ENCODE peak calls at places on chromosomes 13 and 19, in seven cellular contexts. One of them, this sample, is unnamed.

GRCh38 chr13:95656386-95657015 is 12.0 kb upstream of the DZIP1 start:
- DNase-seq in stomach: no peak
- DNase-seq in GM23338: no peak
- DNase-seq in prostate gland: no peak
- DNase-seq in endothelial cell of umbilical vein: no peak
- DNase-seq in breast epithelium: no peak
- DNase-seq in suprapubic skin: no peak
- DNase-seq in this sample: no peak

GRCh38 chr19:35295792-35296462 is 4.0 kb downstream of the MAG start:
- DNase-seq in stomach: no peak
- DNase-seq in GM23338: peak; percentile 73
- DNase-seq in prostate gland: no peak
- DNase-seq in endothelial cell of umbilical vein: no peak
- DNase-seq in breast epithelium: no peak
- DNase-seq in suprapubic skin: no peak
- DNase-seq in this sample: no peak

GRCh38 chr19:35742121-35742724 is at the start of gene IGFLR1:
- DNase-seq in stomach: peak; percentile 44
- DNase-seq in GM23338: no peak
- DNase-seq in prostate gland: no peak
- DNase-seq in endothelial cell of umbilical vein: no peak
- DNase-seq in breast epithelium: no peak
- DNase-seq in suprapubic skin: no peak
- DNase-seq in this sample: no peak

GRCh38 chr19:12840091-12841079 is 2.1 kb downstream of the MAST1 start:
- DNase-seq in stomach: peak; percentile 71
- DNase-seq in GM23338: peak; percentile 98
- DNase-seq in prostate gland: peak; percentile 46
- DNase-seq in endothelial cell of umbilical vein: peak; percentile 36
- DNase-seq in breast epithelium: no peak
- DNase-seq in suprapubic skin: peak; percentile 68
- DNase-seq in this sample: no peak

GRCh38 chr19:37903096-37903495 is 3.3 kb downstream of the WDR87 start:
- DNase-seq in stomach: no peak
- DNase-seq in GM23338: no peak
- DNase-seq in prostate gland: no peak
- DNase-seq in endothelial cell of umbilical vein: no peak
- DNase-seq in breast epithelium: no peak
- DNase-seq in suprapubic skin: no peak
- DNase-seq in this sample: no peak

GRCh38 chr19:39126593-39127187 is 1.1 kb downstream of the PAK4 start:
- DNase-seq in stomach: peak; percentile 86
- DNase-seq in GM23338: no peak
- DNase-seq in prostate gland: peak; percentile 72
- DNase-seq in endothelial cell of umbilical vein: peak; percentile 30
- DNase-seq in breast epithelium: no peak
- DNase-seq in suprapubic skin: no peak
- DNase-seq in this sample: no peak

GRCh38 chr13:46343279-46343949 is 43.6 kb downstream of the RUBCNL start:
- DNase-seq in stomach: no peak
- DNase-seq in GM23338: peak; percentile 8
- DNase-seq in prostate gland: no peak
- DNase-seq in endothelial cell of umbilical vein: no peak
- DNase-seq in breast epithelium: no peak
- DNase-seq in suprapubic skin: no peak
- DNase-seq in this sample: no peak

GRCh38 chr13:34578471-34578870 is 363.6 kb upstream of the NBEA start:
- DNase-seq in stomach: no peak
- DNase-seq in GM23338: no peak
- DNase-seq in prostate gland: no peak
- DNase-seq in endothelial cell of umbilical vein: no peak
- DNase-seq in breast epithelium: no peak
- DNase-seq in suprapubic skin: no peak
- DNase-seq in this sample: no peak

GRCh38 chr13:37406031-37406430 is 192.5 kb downstream of the POSTN start:
- DNase-seq in stomach: no peak
- DNase-seq in GM23338: no peak
- DNase-seq in prostate gland: no peak
- DNase-seq in endothelial cell of umbilical vein: no peak
- DNase-seq in breast epithelium: no peak
- DNase-seq in suprapubic skin: no peak
- DNase-seq in this sample: no peak

GRCh38 chr13:40161931-40162330 is 504.5 kb downstream of the FOXO1 start:
- DNase-seq in stomach: no peak
- DNase-seq in GM23338: no peak
- DNase-seq in prostate gland: no peak
- DNase-seq in endothelial cell of umbilical vein: no peak
- DNase-seq in breast epithelium: no peak
- DNase-seq in suprapubic skin: no peak
- DNase-seq in this sample: no peak

GRCh38 chr13:100533588-100534041 is 55.0 kb downstream of the GGACT start:
- DNase-seq in stomach: peak; percentile 77
- DNase-seq in GM23338: no peak
- DNase-seq in prostate gland: no peak
- DNase-seq in endothelial cell of umbilical vein: no peak
- DNase-seq in breast epithelium: peak; percentile 61
- DNase-seq in suprapubic skin: no peak
- DNase-seq in this sample: no peak

GRCh38 chr19:6033744-6034264 is 55.9 kb upstream of the RANBP3 start:
- DNase-seq in stomach: no peak
- DNase-seq in GM23338: no peak
- DNase-seq in prostate gland: no peak
- DNase-seq in endothelial cell of umbilical vein: no peak
- DNase-seq in breast epithelium: peak; percentile 33
- DNase-seq in suprapubic skin: peak; percentile 10
- DNase-seq in this sample: no peak

GRCh38 chr13:51921790-51922740 is 60.3 kb downstream of the CCDC70 start:
- DNase-seq in stomach: no peak
- DNase-seq in GM23338: no peak
- DNase-seq in prostate gland: no peak
- DNase-seq in endothelial cell of umbilical vein: no peak
- DNase-seq in breast epithelium: no peak
- DNase-seq in suprapubic skin: no peak
- DNase-seq in this sample: no peak

GRCh38 chr19:46384396-46384795 is 29.0 kb downstream of the CCDC8 start:
- DNase-seq in stomach: no peak
- DNase-seq in GM23338: no peak
- DNase-seq in prostate gland: no peak
- DNase-seq in endothelial cell of umbilical vein: no peak
- DNase-seq in breast epithelium: no peak
- DNase-seq in suprapubic skin: peak; percentile 46
- DNase-seq in this sample: peak; percentile 52

GRCh38 chr13:77213644-77214043 is 113.2 kb downstream of the MYCBP2 start:
- DNase-seq in stomach: no peak
- DNase-seq in GM23338: no peak
- DNase-seq in prostate gland: no peak
- DNase-seq in endothelial cell of umbilical vein: peak; percentile 50
- DNase-seq in breast epithelium: no peak
- DNase-seq in suprapubic skin: no peak
- DNase-seq in this sample: no peak

GRCh38 chr13:38363219-38363618 is 13.6 kb downstream of the UFM1 start:
- DNase-seq in stomach: no peak
- DNase-seq in GM23338: no peak
- DNase-seq in prostate gland: no peak
- DNase-seq in endothelial cell of umbilical vein: no peak
- DNase-seq in breast epithelium: no peak
- DNase-seq in suprapubic skin: no peak
- DNase-seq in this sample: no peak

GRCh38 chr13:94400874-94401273 is 78.6 kb downstream of the DCT start:
- DNase-seq in stomach: no peak
- DNase-seq in GM23338: no peak
- DNase-seq in prostate gland: no peak
- DNase-seq in endothelial cell of umbilical vein: no peak
- DNase-seq in breast epithelium: no peak
- DNase-seq in suprapubic skin: no peak
- DNase-seq in this sample: no peak

GRCh38 chr19:5671600-5671999 is 8.7 kb downstream of the MICOS13 start:
- DNase-seq in stomach: no peak
- DNase-seq in GM23338: no peak
- DNase-seq in prostate gland: no peak
- DNase-seq in endothelial cell of umbilical vein: no peak
- DNase-seq in breast epithelium: no peak
- DNase-seq in suprapubic skin: no peak
- DNase-seq in this sample: no peak

GRCh38 chr19:6236310-6237291 is 43.2 kb downstream of the MLLT1 start:
- DNase-seq in stomach: peak; percentile 99
- DNase-seq in GM23338: peak; percentile 34
- DNase-seq in prostate gland: peak; percentile 96
- DNase-seq in endothelial cell of umbilical vein: peak; percentile 42
- DNase-seq in breast epithelium: peak; percentile 97
- DNase-seq in suprapubic skin: peak; percentile 81
- DNase-seq in this sample: no peak

GRCh38 chr13:113804703-113805430 is 45.8 kb downstream of the TMEM255B start:
- DNase-seq in stomach: no peak
- DNase-seq in GM23338: peak; percentile 45
- DNase-seq in prostate gland: no peak
- DNase-seq in endothelial cell of umbilical vein: no peak
- DNase-seq in breast epithelium: no peak
- DNase-seq in suprapubic skin: peak; percentile 51
- DNase-seq in this sample: peak; percentile 54
- TF ChIP-seq POLR2AphosphoS5 in stomach: no peak
- TF ChIP-seq POLR2AphosphoS5 in GM23338: no peak
- TF ChIP-seq POLR2AphosphoS5 in prostate gland: no peak
- TF ChIP-seq POLR2AphosphoS5 in endothelial cell of umbilical vein: no peak
- TF ChIP-seq POLR2AphosphoS5 in breast epithelium: no peak
- TF ChIP-seq POLR2AphosphoS5 in suprapubic skin: no peak
- TF ChIP-seq POLR2AphosphoS5 in this sample: no peak

GRCh38 chr13:110705826-110706569 is at the start of gene CARS2:
- DNase-seq in stomach: peak; percentile 98
- DNase-seq in GM23338: peak; percentile 97
- DNase-seq in prostate gland: peak; percentile 96
- DNase-seq in endothelial cell of umbilical vein: peak; percentile 94
- DNase-seq in breast epithelium: peak; percentile 98
- DNase-seq in suprapubic skin: peak; percentile 98
- DNase-seq in this sample: peak; percentile 99
- TF ChIP-seq POLR2AphosphoS5 in stomach: peak; percentile 94
- TF ChIP-seq POLR2AphosphoS5 in GM23338: peak; percentile 85
- TF ChIP-seq POLR2AphosphoS5 in prostate gland: peak; percentile 93
- TF ChIP-seq POLR2AphosphoS5 in endothelial cell of umbilical vein: peak; percentile 61
- TF ChIP-seq POLR2AphosphoS5 in breast epithelium: peak; percentile 45
- TF ChIP-seq POLR2AphosphoS5 in suprapubic skin: peak; percentile 64
- TF ChIP-seq POLR2AphosphoS5 in this sample: peak; percentile 77

GRCh38 chr19:7477758-7478157 is 11.1 kb downstream of the PEX11G start:
- DNase-seq in stomach: no peak
- DNase-seq in GM23338: no peak
- DNase-seq in prostate gland: no peak
- DNase-seq in endothelial cell of umbilical vein: no peak
- DNase-seq in breast epithelium: no peak
- DNase-seq in suprapubic skin: no peak
- DNase-seq in this sample: no peak

GRCh38 chr19:7478173-7478842 is 10.5 kb downstream of the PEX11G start:
- DNase-seq in stomach: no peak
- DNase-seq in GM23338: no peak
- DNase-seq in prostate gland: no peak
- DNase-seq in endothelial cell of umbilical vein: no peak
- DNase-seq in breast epithelium: no peak
- DNase-seq in suprapubic skin: no peak
- DNase-seq in this sample: peak; percentile 87

GRCh38 chr19:7475665-7476064 is 13.2 kb downstream of the PEX11G start:
- DNase-seq in stomach: no peak
- DNase-seq in GM23338: no peak
- DNase-seq in prostate gland: no peak
- DNase-seq in endothelial cell of umbilical vein: no peak
- DNase-seq in breast epithelium: no peak
- DNase-seq in suprapubic skin: no peak
- DNase-seq in this sample: no peak

GRCh38 chr19:7476241-7476640 is 12.6 kb downstream of the PEX11G start:
- DNase-seq in stomach: no peak
- DNase-seq in GM23338: no peak
- DNase-seq in prostate gland: no peak
- DNase-seq in endothelial cell of umbilical vein: no peak
- DNase-seq in breast epithelium: no peak
- DNase-seq in suprapubic skin: no peak
- DNase-seq in this sample: no peak

DNA sequence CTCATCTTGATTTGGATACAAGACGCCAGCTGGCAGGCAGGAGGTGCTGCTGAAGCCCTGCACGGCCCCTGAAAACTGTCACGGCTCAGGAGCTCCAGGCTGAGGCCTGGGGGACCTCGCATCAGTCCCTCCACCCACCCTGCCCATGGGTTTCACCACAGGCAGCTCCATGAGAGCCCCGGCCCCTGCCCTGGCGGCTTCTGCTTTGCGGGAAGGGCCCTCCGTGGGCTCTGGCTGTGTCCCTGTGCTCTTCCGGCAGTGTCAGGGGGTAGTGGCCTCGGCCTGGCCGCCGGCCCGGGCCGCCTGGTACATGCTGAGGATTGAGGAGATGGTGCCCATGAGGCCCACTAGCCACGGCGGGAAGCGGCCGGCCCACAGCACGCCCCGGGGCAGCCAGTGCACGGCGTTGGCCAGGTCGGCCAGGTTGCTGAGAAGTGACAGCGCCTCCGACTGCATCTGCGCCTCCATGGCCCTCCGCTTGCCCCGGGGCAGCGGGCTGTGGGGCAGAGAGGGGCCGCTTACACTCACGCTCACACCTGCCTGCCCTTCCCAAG is 11.8 kb downstream of the PEX11G start:
- DNase-seq in stomach: no peak
- DNase-seq in GM23338: no peak
- DNase-seq in prostate gland: no peak
- DNase-seq in endothelial cell of umbilical vein: no peak
- DNase-seq in breast epithelium: no peak
- DNase-seq in suprapubic skin: no peak
- DNase-seq in this sample: no peak
- TF ChIP-seq POLR2AphosphoS5 in stomach: no peak
- TF ChIP-seq POLR2AphosphoS5 in GM23338: no peak
- TF ChIP-seq POLR2AphosphoS5 in prostate gland: no peak
- TF ChIP-seq POLR2AphosphoS5 in endothelial cell of umbilical vein: no peak
- TF ChIP-seq POLR2AphosphoS5 in breast epithelium: no peak
- TF ChIP-seq POLR2AphosphoS5 in suprapubic skin: no peak
- TF ChIP-seq POLR2AphosphoS5 in this sample: no peak

GRCh38 chr13:27170521-27171243 is 929 bp downstream of the USP12 start:
- DNase-seq in stomach: peak; percentile 34
- DNase-seq in GM23338: peak; percentile 79
- DNase-seq in prostate gland: peak; percentile 20
- DNase-seq in endothelial cell of umbilical vein: peak; percentile 68
- DNase-seq in breast epithelium: no peak
- DNase-seq in suprapubic skin: peak; percentile 77
- DNase-seq in this sample: peak; percentile 76
- TF ChIP-seq POLR2AphosphoS5 in stomach: peak; percentile 26
- TF ChIP-seq POLR2AphosphoS5 in GM23338: no peak
- TF ChIP-seq POLR2AphosphoS5 in prostate gland: no peak
- TF ChIP-seq POLR2AphosphoS5 in endothelial cell of umbilical vein: no peak
- TF ChIP-seq POLR2AphosphoS5 in breast epithelium: no peak
- TF ChIP-seq POLR2AphosphoS5 in suprapubic skin: no peak
- TF ChIP-seq POLR2AphosphoS5 in this sample: peak; percentile 16

GRCh38 chr19:2815191-2815614 is 4.5 kb upstream of the ZNF554 start:
- DNase-seq in stomach: no peak
- DNase-seq in GM23338: no peak
- DNase-seq in prostate gland: no peak
- DNase-seq in endothelial cell of umbilical vein: no peak
- DNase-seq in breast epithelium: no peak
- DNase-seq in suprapubic skin: no peak
- DNase-seq in this sample: no peak
- TF ChIP-seq POLR2AphosphoS5 in stomach: no peak
- TF ChIP-seq POLR2AphosphoS5 in GM23338: no peak
- TF ChIP-seq POLR2AphosphoS5 in prostate gland: no peak
- TF ChIP-seq POLR2AphosphoS5 in endothelial cell of umbilical vein: no peak
- TF ChIP-seq POLR2AphosphoS5 in breast epithelium: no peak
- TF ChIP-seq POLR2AphosphoS5 in suprapubic skin: no peak
- TF ChIP-seq POLR2AphosphoS5 in this sample: no peak

GRCh38 chr13:48797127-48797526 is 143.4 kb downstream of the CYSLTR2 start:
- DNase-seq in stomach: no peak
- DNase-seq in GM23338: no peak
- DNase-seq in prostate gland: no peak
- DNase-seq in endothelial cell of umbilical vein: no peak
- DNase-seq in breast epithelium: no peak
- DNase-seq in suprapubic skin: no peak
- DNase-seq in this sample: no peak
- TF ChIP-seq POLR2AphosphoS5 in stomach: no peak
- TF ChIP-seq POLR2AphosphoS5 in GM23338: no peak
- TF ChIP-seq POLR2AphosphoS5 in prostate gland: no peak
- TF ChIP-seq POLR2AphosphoS5 in endothelial cell of umbilical vein: no peak
- TF ChIP-seq POLR2AphosphoS5 in breast epithelium: no peak
- TF ChIP-seq POLR2AphosphoS5 in suprapubic skin: no peak
- TF ChIP-seq POLR2AphosphoS5 in this sample: no peak

This sample was measured in sigmoid colon.